ENCODE peak calls at places on chromosomes 12 and 14, in five cellular contexts. H is HepG2, P is K562, D is HCT116, W is GM12878. S is an unnamed sample.

GRCh38 chr12:124620606-124621295 is 53.3 kb upstream of the NCOR2 start:
- DNase-seq in H (no peak), P (no peak), D (no peak), W (no peak), S (no peak)

GRCh38 chr12:70876952-70877351 is 43.6 kb downstream of the PTPRR start:
- DNase-seq in P (no peak), W (no peak), D (no peak), H (peak), S (no peak)

GRCh38 chr14:49774111-49774510 is 6.2 kb downstream of the KLHDC2 start:
- DNase-seq in H (no peak), D (no peak), W (no peak), P (no peak), S (no peak)

GRCh38 chr14:68911594-68912227 is 67.4 kb downstream of the ACTN1 start:
- DNase-seq in H (peak), P (peak), D (peak), W (no peak), S (peak)

GRCh38 chr14:94748667-94749347 is 21.1 kb downstream of the GSC start:
- DNase-seq in W (no peak), H (peak), D (peak), P (no peak), S (peak)

GRCh38 chr14:25121342-25122129 is 71.6 kb upstream of the STXBP6 start:
- DNase-seq in P (peak), H (peak), D (no peak), W (no peak), S (peak)

GRCh38 chr12:75632452-75632851 is 121.0 kb upstream of the KRR1 start:
- DNase-seq in P (no peak), D (no peak), H (no peak), W (no peak), S (peak)

GRCh38 chr12:42145197-42145549 is 499 bp upstream of the GXYLT1 start:
- DNase-seq in P (no peak), W (no peak), H (no peak), D (no peak), S (peak)

GRCh38 chr12:120674172-120674571 is 12.8 kb upstream of the MLEC start:
- DNase-seq in P (no peak), D (no peak), W (no peak), H (no peak), S (no peak)

GRCh38 chr12:123067654-123068053 is 83.2 kb downstream of the PITPNM2 start:
- DNase-seq in H (no peak), D (no peak), W (no peak), P (no peak), S (no peak)

GRCh38 chr12:12715459-12716150 is 1.6 kb upstream of the CDKN1B start:
- DNase-seq in W (no peak), D (no peak), P (no peak), H (no peak), S (no peak)

GRCh38 chr12:96036765-96037455 is 1.5 kb upstream of the LTA4H start:
- DNase-seq in D (no peak), H (no peak), W (no peak), P (no peak), S (no peak)

GRCh38 chr14:101333335-101334280 is 227.7 kb upstream of the DIO3 start:
- DNase-seq in H (no peak), W (no peak), D (no peak), P (no peak), S (no peak)

GRCh38 chr14:94376976-94377865 is 11.2 kb downstream of the SERPINA1 start:
- DNase-seq in P (no peak), W (no peak), H (peak), D (no peak), S (no peak)

GRCh38 chr12:4908694-4909396 is 860 bp upstream of the KCNA1 start:
- DNase-seq in P (no peak), D (no peak), W (no peak), H (no peak), S (peak)

GRCh38 chr14:35388656-35389314 is 15.8 kb downstream of the NFKBIA start:
- DNase-seq in W (no peak), P (no peak), H (no peak), D (no peak), S (no peak)

GRCh38 chr12:115944851-115945496 is 332.5 kb downstream of the MED13L start:
- DNase-seq in D (no peak), P (no peak), W (no peak), H (no peak), S (no peak)

GRCh38 chr12:69468237-69469026 is 1.8 kb upstream of the FRS2 start:
- DNase-seq in D (no peak), P (peak), W (no peak), H (no peak), S (peak)

GRCh38 chr12:78293039-78293686 is 462.5 kb downstream of the NAV3 start:
- DNase-seq in D (no peak), W (no peak), P (no peak), H (peak), S (no peak)

GRCh38 chr12:68376901-68377300 is 44.7 kb upstream of the MDM1 start:
- DNase-seq in W (no peak), H (no peak), D (no peak), P (no peak), S (no peak)

GRCh38 chr12:30100736-30101135 is 317.0 kb upstream of the TMTC1 start:
- DNase-seq in W (no peak), P (no peak), D (no peak), H (no peak), S (no peak)

GRCh38 chr14:32629146-32629545 is 300.0 kb downstream of the AKAP6 start:
- DNase-seq in D (no peak), H (no peak), W (no peak), P (no peak), S (no peak)

GRCh38 chr12:106226884-106227640 is 20.8 kb downstream of the CKAP4 start:
- DNase-seq in P (peak), W (no peak), D (peak), H (peak), S (peak)

GRCh38 chr14:75232597-75232996 is 46.0 kb upstream of the FOS start:
- DNase-seq in W (no peak), P (no peak), H (no peak), D (no peak), S (no peak)

GRCh38 chr12:11812558-11813421 is 163.3 kb downstream of the ETV6 start:
- DNase-seq in H (peak), D (no peak), W (no peak), P (no peak), S (peak)

GRCh38 chr12:115859231-115859630 is 418.3 kb downstream of the MED13L start:
- DNase-seq in H (no peak), P (no peak), D (no peak), W (no peak), S (no peak)

GRCh38 chr14:103516426-103517171 is 6.0 kb downstream of the CKB start:
- DNase-seq in P (no peak), D (no peak), W (no peak), H (no peak), S (no peak)

GRCh38 chr14:37253905-37254304 is 56.2 kb downstream of the MIPOL1 start:
- DNase-seq in D (no peak), W (no peak), P (no peak), H (no peak), S (no peak)

GRCh38 chr12:1367731-1368285 is 226.6 kb downstream of the FBXL14 start:
- DNase-seq in D (no peak), P (no peak), H (no peak), W (no peak), S (no peak)

GRCh38 chr12:76455582-76456345 is 103.8 kb downstream of the OSBPL8 start:
- DNase-seq in H (peak), W (peak), P (peak), D (peak), S (peak)

GRCh38 chr12:4191149-4191548 is 82.4 kb upstream of the CCND2 start:
- DNase-seq in P (no peak), D (no peak), H (no peak), W (no peak), S (no peak)

GRCh38 chr14:77830692-77831091 is 30.8 kb downstream of the ADCK1 start:
- DNase-seq in P (no peak), H (peak), D (no peak), W (no peak), S (no peak)

GRCh38 chr12:2959508-2960431 is 573 bp downstream of the TEAD4 start:
- DNase-seq in P (peak), W (no peak), D (no peak), H (peak), S (peak)

GRCh38 chr14:68291820-68292219 is 472.2 kb downstream of the RAD51B start:
- DNase-seq in W (no peak), H (peak), P (no peak), D (peak), S (peak)

GRCh38 chr12:1796515-1797010 is 23.8 kb upstream of the LRTM2 start:
- DNase-seq in D (no peak), H (no peak), P (no peak), W (no peak), S (peak)

GRCh38 chr12:82426586-82426985 is 68.3 kb downstream of the METTL25 start:
- DNase-seq in D (no peak), P (no peak), H (no peak), W (no peak), S (no peak)

GRCh38 chr12:31248815-31249214 is 77.1 kb downstream of the SINHCAF start:
- DNase-seq in H (no peak), P (no peak), D (no peak), W (no peak), S (no peak)

GRCh38 chr12:31245822-31246469 is 80.0 kb downstream of the SINHCAF start:
- DNase-seq in H (peak), W (no peak), P (peak), D (no peak), S (peak)

GRCh38 chr12:31250179-31250578 is 75.8 kb downstream of the SINHCAF start:
- DNase-seq in W (no peak), H (no peak), P (no peak), D (no peak), S (no peak)

GRCh38 chr12:31246470-31246850 is 79.5 kb downstream of the SINHCAF start:
- DNase-seq in W (no peak), D (no peak), H (no peak), P (no peak), S (no peak)
- TF ChIP-seq REST in W (no peak), D (no peak), H (no peak), P (no peak), S (no peak)

DNA sequence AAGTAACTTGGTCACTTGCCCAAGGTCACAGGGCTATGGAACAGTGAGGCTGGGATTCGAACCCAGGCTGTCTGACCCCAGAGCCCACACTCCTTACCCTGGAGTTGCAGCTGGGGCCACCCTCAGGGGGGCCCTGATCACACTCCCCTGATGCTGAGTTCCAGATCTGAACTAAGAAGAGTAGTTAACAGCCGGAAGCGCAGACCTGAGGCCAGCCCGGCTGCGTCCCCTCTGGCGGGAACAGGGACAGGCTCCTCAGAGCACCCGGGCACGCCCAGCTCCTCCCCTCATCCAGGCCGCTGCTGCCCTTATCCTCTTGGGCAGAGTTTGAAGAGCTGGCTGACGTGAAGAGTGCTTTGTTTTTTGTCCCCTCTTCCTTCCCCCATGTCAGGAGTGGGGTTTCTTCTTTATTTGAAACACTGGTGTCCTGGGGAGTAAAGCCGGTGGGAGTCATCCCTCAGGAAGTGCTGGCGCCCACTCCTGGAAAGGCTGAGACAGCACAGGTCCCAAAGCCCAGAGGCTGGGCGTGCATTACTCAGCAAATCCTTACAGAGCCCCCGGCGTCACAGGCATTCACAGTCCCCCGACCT is 8.7 kb downstream of the PHB2 start:
- DNase-seq in P (peak), H (peak), D (peak), W (no peak), S (peak)
- TF ChIP-seq POLR2AphosphoS5 in P (peak), H (peak), D (peak), W (peak), S (no peak)

GRCh38 chr12:114438635-114439256 is 32.8 kb upstream of the TBX5 start:
- DNase-seq in H (no peak), P (no peak), D (no peak), W (no peak), S (no peak)
- TF ChIP-seq EZH2 in H (no peak), P (no peak), D (no peak), W (no peak), S (peak)

DNA sequence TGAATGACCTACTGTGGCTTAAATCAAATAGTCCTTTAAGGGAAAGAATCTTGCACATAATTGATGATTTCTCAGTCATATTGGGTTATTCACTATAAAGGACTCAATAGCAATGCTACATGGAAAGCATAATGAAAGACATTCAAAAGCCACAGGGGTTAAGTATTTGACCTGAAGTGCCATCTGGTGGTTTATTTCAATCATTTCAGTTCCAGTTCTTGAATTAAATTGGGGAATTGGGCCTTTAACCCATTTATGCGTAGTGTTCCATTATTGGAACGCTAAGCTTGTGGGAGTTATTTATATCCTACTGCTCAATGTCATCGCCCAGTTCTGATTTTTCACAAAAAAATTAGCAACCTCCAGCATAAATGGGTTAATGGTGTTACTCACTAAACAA is 41.3 kb upstream of the C12orf71 start:
- DNase-seq in P (peak), D (no peak), H (peak), W (no peak), S (peak)
- TF ChIP-seq REST in P (no peak), D (no peak), H (no peak), W (no peak), S (no peak)

DNA sequence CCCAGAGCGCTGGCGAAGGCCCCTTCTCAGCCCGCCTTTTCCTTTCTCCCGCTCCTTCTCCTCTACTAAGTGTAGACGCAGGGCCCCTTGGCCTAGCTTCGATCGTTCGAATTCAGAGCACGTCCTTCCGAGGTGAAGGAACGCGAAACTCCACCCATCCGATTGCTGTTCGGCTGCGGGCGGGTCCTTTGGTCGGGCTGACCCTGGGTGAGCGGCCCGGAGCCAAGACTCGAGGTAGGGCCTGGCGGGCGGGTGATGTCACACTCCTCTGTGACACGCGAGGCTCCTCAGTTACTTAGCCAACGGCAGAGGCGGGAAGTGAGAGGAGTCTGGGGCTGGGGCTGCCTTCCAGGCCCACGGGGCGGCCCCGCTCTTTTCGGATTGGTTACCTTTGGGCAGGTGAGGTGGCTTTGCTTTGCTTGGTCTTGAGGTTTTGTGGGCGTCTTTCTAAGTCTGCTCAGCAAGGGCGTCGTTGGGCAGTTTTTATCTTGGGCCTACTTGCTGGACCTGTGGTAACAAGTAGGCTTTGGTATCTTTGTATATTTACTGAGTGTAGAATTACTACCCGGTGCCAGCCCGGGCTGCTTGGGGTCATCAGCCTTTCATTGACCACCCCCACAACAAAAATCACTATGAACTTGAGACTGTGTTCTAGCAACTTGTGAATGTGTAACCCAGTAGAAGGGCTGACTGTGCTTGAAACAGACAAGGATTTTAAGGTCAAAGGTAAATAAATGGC is 694 bp downstream of the TMBIM6 start:
- DNase-seq in D (peak), W (peak), H (peak), P (peak), S (peak)
- TF ChIP-seq POLR2AphosphoS5 in D (no peak), W (peak), H (no peak), P (peak), S (no peak)